ENCODE peak calls at places on chromosomes 5 and 9, in five cellular contexts. One of them, this sample, is unnamed.

GRCh38 chr5:163458778-163459405 is 1.0 kb downstream of the NUDCD2 start:
- DNase-seq in CD8-positive, alpha-beta T cell: no peak
- DNase-seq in GM12864: no peak
- DNase-seq in IMR-90: no peak
- DNase-seq in dorsolateral prefrontal cortex: no peak
- DNase-seq in this sample: no peak

GRCh38 chr5:1208743-1209551 is 7.6 kb downstream of the SLC6A19 start:
- DNase-seq in CD8-positive, alpha-beta T cell: no peak
- DNase-seq in GM12864: no peak
- DNase-seq in IMR-90: no peak
- DNase-seq in dorsolateral prefrontal cortex: no peak
- DNase-seq in this sample: no peak

GRCh38 chr9:131545003-131545785 is at the start of gene PRRT1B:
- DNase-seq in CD8-positive, alpha-beta T cell: no peak
- DNase-seq in GM12864: no peak
- DNase-seq in IMR-90: no peak
- DNase-seq in dorsolateral prefrontal cortex: no peak
- DNase-seq in this sample: no peak

GRCh38 chr5:91787718-91788117 is 404.6 kb upstream of the ARRDC3 start:
- DNase-seq in CD8-positive, alpha-beta T cell: no peak
- DNase-seq in GM12864: no peak
- DNase-seq in IMR-90: no peak
- DNase-seq in dorsolateral prefrontal cortex: no peak
- DNase-seq in this sample: no peak

GRCh38 chr9:137302176-137303030 is at the start of gene NRARP:
- DNase-seq in CD8-positive, alpha-beta T cell: peak
- DNase-seq in GM12864: no peak
- DNase-seq in IMR-90: peak
- DNase-seq in dorsolateral prefrontal cortex: peak
- DNase-seq in this sample: peak

GRCh38 chr5:122093415-122093814 is 15.4 kb upstream of the LOX start:
- DNase-seq in CD8-positive, alpha-beta T cell: no peak
- DNase-seq in GM12864: no peak
- DNase-seq in IMR-90: peak
- DNase-seq in dorsolateral prefrontal cortex: no peak
- DNase-seq in this sample: peak

GRCh38 chr5:109192543-109193281 is 217.1 kb downstream of the PJA2 start:
- DNase-seq in CD8-positive, alpha-beta T cell: no peak
- DNase-seq in GM12864: no peak
- DNase-seq in IMR-90: no peak
- DNase-seq in dorsolateral prefrontal cortex: no peak
- DNase-seq in this sample: no peak

GRCh38 chr5:98309785-98310566 is 463.5 kb upstream of the RGMB start:
- DNase-seq in CD8-positive, alpha-beta T cell: no peak
- DNase-seq in GM12864: peak
- DNase-seq in IMR-90: peak
- DNase-seq in dorsolateral prefrontal cortex: no peak
- DNase-seq in this sample: peak

GRCh38 chr5:78647411-78647818 is 1.2 kb downstream of the LHFPL2 start:
- DNase-seq in CD8-positive, alpha-beta T cell: no peak
- DNase-seq in GM12864: no peak
- DNase-seq in IMR-90: peak
- DNase-seq in dorsolateral prefrontal cortex: no peak
- DNase-seq in this sample: peak

GRCh38 chr9:75993434-75993833 is 103.0 kb downstream of the PCSK5 start:
- DNase-seq in CD8-positive, alpha-beta T cell: no peak
- DNase-seq in GM12864: no peak
- DNase-seq in IMR-90: peak
- DNase-seq in dorsolateral prefrontal cortex: no peak
- DNase-seq in this sample: no peak

GRCh38 chr9:114501786-114502682 is 3.2 kb downstream of the WHRN start:
- DNase-seq in CD8-positive, alpha-beta T cell: no peak
- DNase-seq in GM12864: no peak
- DNase-seq in IMR-90: peak
- DNase-seq in dorsolateral prefrontal cortex: peak
- DNase-seq in this sample: peak

GRCh38 chr5:95919658-95920057 is 42.0 kb downstream of the ELL2 start:
- DNase-seq in CD8-positive, alpha-beta T cell: no peak
- DNase-seq in GM12864: no peak
- DNase-seq in IMR-90: no peak
- DNase-seq in dorsolateral prefrontal cortex: no peak
- DNase-seq in this sample: no peak

GRCh38 chr9:107288701-107289100 is 5.6 kb downstream of the RAD23B start:
- DNase-seq in CD8-positive, alpha-beta T cell: no peak
- DNase-seq in GM12864: no peak
- DNase-seq in IMR-90: no peak
- DNase-seq in dorsolateral prefrontal cortex: no peak
- DNase-seq in this sample: no peak

GRCh38 chr5:14386882-14387575 is 194.6 kb upstream of the OTULINL start:
- DNase-seq in CD8-positive, alpha-beta T cell: no peak
- DNase-seq in GM12864: no peak
- DNase-seq in IMR-90: peak
- DNase-seq in dorsolateral prefrontal cortex: no peak
- DNase-seq in this sample: no peak

GRCh38 chr5:1503301-1504243 is 20.2 kb downstream of the LPCAT1 start:
- DNase-seq in CD8-positive, alpha-beta T cell: peak
- DNase-seq in GM12864: no peak
- DNase-seq in IMR-90: peak
- DNase-seq in dorsolateral prefrontal cortex: no peak
- DNase-seq in this sample: no peak

GRCh38 chr9:105067895-105068580 is 140.1 kb upstream of the ABCA1 start:
- DNase-seq in CD8-positive, alpha-beta T cell: no peak
- DNase-seq in GM12864: no peak
- DNase-seq in IMR-90: peak
- DNase-seq in dorsolateral prefrontal cortex: no peak
- DNase-seq in this sample: peak

GRCh38 chr5:33807771-33808170 is 84.0 kb downstream of the ADAMTS12 start:
- DNase-seq in CD8-positive, alpha-beta T cell: no peak
- DNase-seq in GM12864: no peak
- DNase-seq in IMR-90: peak
- DNase-seq in dorsolateral prefrontal cortex: no peak
- DNase-seq in this sample: no peak

GRCh38 chr9:2228641-2229040 is 213.5 kb downstream of the SMARCA2 start:
- DNase-seq in CD8-positive, alpha-beta T cell: no peak
- DNase-seq in GM12864: no peak
- DNase-seq in IMR-90: no peak
- DNase-seq in dorsolateral prefrontal cortex: no peak
- DNase-seq in this sample: no peak

GRCh38 chr5:110354341-110354740 is 372.1 kb downstream of the TMEM232 start:
- DNase-seq in CD8-positive, alpha-beta T cell: no peak
- DNase-seq in GM12864: no peak
- DNase-seq in IMR-90: no peak
- DNase-seq in dorsolateral prefrontal cortex: peak
- DNase-seq in this sample: no peak

GRCh38 chr5:94771742-94772141 is 153.3 kb downstream of the SLF1 start:
- DNase-seq in CD8-positive, alpha-beta T cell: no peak
- DNase-seq in GM12864: no peak
- DNase-seq in IMR-90: no peak
- DNase-seq in dorsolateral prefrontal cortex: no peak
- DNase-seq in this sample: no peak
- TF ChIP-seq CTCF in CD8-positive, alpha-beta T cell: no peak
- TF ChIP-seq CTCF in GM12864: no peak
- TF ChIP-seq CTCF in IMR-90: no peak
- TF ChIP-seq CTCF in dorsolateral prefrontal cortex: no peak
- TF ChIP-seq CTCF in this sample: no peak

GRCh38 chr5:74356009-74356695 is 284.4 kb downstream of the ENC1 start:
- DNase-seq in CD8-positive, alpha-beta T cell: no peak
- DNase-seq in GM12864: no peak
- DNase-seq in IMR-90: no peak
- DNase-seq in dorsolateral prefrontal cortex: no peak
- DNase-seq in this sample: no peak
- TF ChIP-seq CTCF in CD8-positive, alpha-beta T cell: no peak
- TF ChIP-seq CTCF in GM12864: no peak
- TF ChIP-seq CTCF in IMR-90: no peak
- TF ChIP-seq CTCF in dorsolateral prefrontal cortex: no peak
- TF ChIP-seq CTCF in this sample: no peak

GRCh38 chr9:121640076-121640475 is 11.4 kb upstream of the DAB2IP start:
- DNase-seq in CD8-positive, alpha-beta T cell: peak
- DNase-seq in GM12864: no peak
- DNase-seq in IMR-90: peak
- DNase-seq in dorsolateral prefrontal cortex: peak
- DNase-seq in this sample: no peak
- TF ChIP-seq CTCF in CD8-positive, alpha-beta T cell: peak
- TF ChIP-seq CTCF in GM12864: peak
- TF ChIP-seq CTCF in IMR-90: peak
- TF ChIP-seq CTCF in dorsolateral prefrontal cortex: peak
- TF ChIP-seq CTCF in this sample: peak

DNA sequence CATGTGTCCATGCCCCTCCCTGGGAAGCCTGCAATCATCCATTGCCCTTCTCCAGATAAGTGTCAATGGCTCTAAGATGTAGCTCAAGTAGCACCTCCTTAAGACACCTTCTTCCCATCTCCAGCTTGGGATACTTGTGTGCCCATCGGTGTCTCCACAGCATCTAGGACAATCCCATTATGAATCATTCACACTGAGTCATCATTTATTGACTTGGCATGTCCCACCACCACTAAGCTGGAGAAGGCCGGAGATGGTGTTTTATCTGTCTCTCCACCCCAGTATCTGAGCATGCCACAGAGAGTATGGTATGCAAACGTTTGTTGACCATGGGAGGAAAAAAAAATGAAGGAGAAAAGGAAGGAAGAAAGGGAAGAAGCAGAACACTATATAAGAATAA is 342.2 kb downstream of the TRIM32 start:
- DNase-seq in CD8-positive, alpha-beta T cell: no peak
- DNase-seq in GM12864: no peak
- DNase-seq in IMR-90: no peak
- DNase-seq in dorsolateral prefrontal cortex: no peak
- DNase-seq in this sample: no peak
- TF ChIP-seq CTCF in CD8-positive, alpha-beta T cell: no peak
- TF ChIP-seq CTCF in GM12864: no peak
- TF ChIP-seq CTCF in IMR-90: no peak
- TF ChIP-seq CTCF in dorsolateral prefrontal cortex: no peak
- TF ChIP-seq CTCF in this sample: no peak

GRCh38 chr5:18465833-18466681 is 831.8 kb downstream of the TAF11L14 start:
- DNase-seq in CD8-positive, alpha-beta T cell: no peak
- DNase-seq in GM12864: no peak
- DNase-seq in IMR-90: peak
- DNase-seq in dorsolateral prefrontal cortex: peak
- DNase-seq in this sample: peak
- TF ChIP-seq CTCF in CD8-positive, alpha-beta T cell: no peak
- TF ChIP-seq CTCF in GM12864: peak
- TF ChIP-seq CTCF in IMR-90: peak
- TF ChIP-seq CTCF in dorsolateral prefrontal cortex: peak
- TF ChIP-seq CTCF in this sample: peak

GRCh38 chr9:98217255-98217654 is 24.8 kb upstream of the CORO2A start:
- DNase-seq in CD8-positive, alpha-beta T cell: no peak
- DNase-seq in GM12864: no peak
- DNase-seq in IMR-90: no peak
- DNase-seq in dorsolateral prefrontal cortex: no peak
- DNase-seq in this sample: no peak

GRCh38 chr9:98214811-98215210 is 22.4 kb upstream of the CORO2A start:
- DNase-seq in CD8-positive, alpha-beta T cell: no peak
- DNase-seq in GM12864: no peak
- DNase-seq in IMR-90: no peak
- DNase-seq in dorsolateral prefrontal cortex: peak
- DNase-seq in this sample: no peak

GRCh38 chr9:98216391-98216790 is 24.0 kb upstream of the CORO2A start:
- DNase-seq in CD8-positive, alpha-beta T cell: no peak
- DNase-seq in GM12864: no peak
- DNase-seq in IMR-90: no peak
- DNase-seq in dorsolateral prefrontal cortex: no peak
- DNase-seq in this sample: no peak

GRCh38 chr9:98215266-98215665 is 22.8 kb upstream of the CORO2A start:
- DNase-seq in CD8-positive, alpha-beta T cell: no peak
- DNase-seq in GM12864: no peak
- DNase-seq in IMR-90: peak
- DNase-seq in dorsolateral prefrontal cortex: no peak
- DNase-seq in this sample: peak

GRCh38 chr9:98215821-98216220 is 23.4 kb upstream of the CORO2A start:
- DNase-seq in CD8-positive, alpha-beta T cell: no peak
- DNase-seq in GM12864: no peak
- DNase-seq in IMR-90: no peak
- DNase-seq in dorsolateral prefrontal cortex: no peak
- DNase-seq in this sample: no peak
- TF ChIP-seq CTCF in CD8-positive, alpha-beta T cell: no peak
- TF ChIP-seq CTCF in GM12864: peak
- TF ChIP-seq CTCF in IMR-90: peak
- TF ChIP-seq CTCF in dorsolateral prefrontal cortex: no peak
- TF ChIP-seq CTCF in this sample: peak

GRCh38 chr9:110288503-110288902 is 32.2 kb upstream of the TXN start:
- DNase-seq in CD8-positive, alpha-beta T cell: no peak
- DNase-seq in GM12864: no peak
- DNase-seq in IMR-90: no peak
- DNase-seq in dorsolateral prefrontal cortex: no peak
- DNase-seq in this sample: no peak

GRCh38 chr9:110282767-110283136 is 26.4 kb upstream of the TXN start:
- DNase-seq in CD8-positive, alpha-beta T cell: no peak
- DNase-seq in GM12864: no peak
- DNase-seq in IMR-90: no peak
- DNase-seq in dorsolateral prefrontal cortex: no peak
- DNase-seq in this sample: no peak

GRCh38 chr9:110283736-110284135 is 27.4 kb upstream of the TXN start:
- DNase-seq in CD8-positive, alpha-beta T cell: no peak
- DNase-seq in GM12864: no peak
- DNase-seq in IMR-90: no peak
- DNase-seq in dorsolateral prefrontal cortex: no peak
- DNase-seq in this sample: no peak

GRCh38 chr9:110284211-110284849 is 28.0 kb upstream of the TXN start:
- DNase-seq in CD8-positive, alpha-beta T cell: no peak
- DNase-seq in GM12864: no peak
- DNase-seq in IMR-90: no peak
- DNase-seq in dorsolateral prefrontal cortex: no peak
- DNase-seq in this sample: no peak

DNA sequence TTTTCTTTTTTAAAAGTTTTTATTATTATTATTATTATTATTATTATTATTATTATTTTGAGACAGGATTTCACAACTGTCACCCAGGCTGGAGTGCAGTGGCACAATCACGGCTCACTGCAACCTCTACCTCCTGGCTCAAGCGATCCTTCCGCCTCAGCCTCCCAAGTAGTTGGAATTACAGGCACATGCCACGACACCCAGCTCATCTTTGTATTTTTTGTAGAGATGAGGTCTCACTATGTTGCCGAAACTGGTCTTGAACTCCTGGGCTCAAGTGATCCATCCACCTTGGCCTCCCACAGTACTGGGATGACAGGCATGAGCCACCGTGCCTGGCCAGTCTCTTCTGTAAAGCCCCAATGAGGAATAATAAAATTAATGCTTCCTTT is 31.0 kb upstream of the TXN start:
- DNase-seq in CD8-positive, alpha-beta T cell: no peak
- DNase-seq in GM12864: no peak
- DNase-seq in IMR-90: no peak
- DNase-seq in dorsolateral prefrontal cortex: no peak
- DNase-seq in this sample: no peak
- TF ChIP-seq CTCF in CD8-positive, alpha-beta T cell: no peak
- TF ChIP-seq CTCF in GM12864: no peak
- TF ChIP-seq CTCF in IMR-90: no peak
- TF ChIP-seq CTCF in dorsolateral prefrontal cortex: no peak
- TF ChIP-seq CTCF in this sample: no peak

This sample was measured in HFFc6.